ENCODE peak calls at places on chromosome 14, in nine cellular contexts. Y is neural progenitor cell, F is heart right ventricle, N is fibroblast of the aortic adventitia, C is esophagus squamous epithelium, Q is IMR-90, Z is mucosa of descending colon, X is fibroblast of mammary gland, H is psoas muscle. O is an unnamed sample.

GRCh38 chr14:91228112-91229004 is 16.1 kb downstream of the GPR68 start:
- DNase-seq in H (no peak), Q (peak), C (no peak), Y (no peak), X (peak), F (no peak), N (peak), Z (peak), O (peak)

GRCh38 chr14:53032161-53032803 is 81.4 kb upstream of the FERMT2 start:
- DNase-seq in Q (peak), X (peak), Y (peak), F (peak), C (no peak), N (peak), Z (no peak), H (no peak), O (peak)

GRCh38 chr14:97233319-97233980 is 436.3 kb downstream of the VRK1 start:
- DNase-seq in N (no peak), Q (no peak), H (no peak), C (no peak), Z (no peak), Y (no peak), X (no peak), F (no peak), O (no peak)

GRCh38 chr14:39368261-39368959 is 63.8 kb downstream of the FBXO33 start:
- DNase-seq in H (no peak), F (peak), Z (no peak), Y (peak), Q (peak), C (no peak), X (peak), N (peak), O (peak)

GRCh38 chr14:20415723-20416622 is 2.7 kb upstream of the TEP1 start:
- DNase-seq in H (no peak), Z (no peak), X (peak), F (peak), C (no peak), Q (peak), Y (peak), N (peak), O (peak)

GRCh38 chr14:29851397-29851796 is 76.2 kb downstream of the PRKD1 start:
- DNase-seq in Y (no peak), N (no peak), Q (no peak), F (no peak), H (no peak), Z (no peak), C (no peak), X (peak), O (peak)

GRCh38 chr14:99905121-99905520 is 111.9 kb downstream of the EML1 start:
- DNase-seq in F (no peak), X (no peak), Z (no peak), N (no peak), C (no peak), Q (no peak), H (no peak), Y (no peak), O (no peak)

GRCh38 chr14:79745046-79745445 is 466.3 kb downstream of the DIO2 start:
- DNase-seq in C (no peak), Z (no peak), X (peak), H (no peak), Q (peak), Y (no peak), N (no peak), F (no peak), O (no peak)

GRCh38 chr14:61630399-61630798 is 64.9 kb upstream of the HIF1A start:
- DNase-seq in C (no peak), Q (no peak), Z (no peak), X (no peak), H (no peak), F (no peak), Y (no peak), N (no peak), O (no peak)

GRCh38 chr14:92105073-92105844 is 1.1 kb downstream of the ATXN3 start:
- DNase-seq in H (no peak), Y (no peak), X (peak), Z (no peak), N (no peak), F (no peak), C (no peak), Q (peak), O (no peak)

GRCh38 chr14:31294736-31295398 is 87.3 kb upstream of the HECTD1 start:
- DNase-seq in C (no peak), X (no peak), N (peak), Z (no peak), H (no peak), Y (no peak), Q (peak), F (no peak), O (peak)

GRCh38 chr14:65501328-65501727 is 88.8 kb downstream of the FUT8 start:
- DNase-seq in F (no peak), H (no peak), C (no peak), X (no peak), Q (no peak), N (no peak), Z (no peak), Y (no peak), O (no peak)

GRCh38 chr14:92253381-92253894 is 69.5 kb upstream of the SLC24A4 start:
- DNase-seq in Q (no peak), Y (peak), N (no peak), F (no peak), C (no peak), H (no peak), X (no peak), Z (no peak), O (no peak)

GRCh38 chr14:84760506-84760905 is 769.4 kb upstream of the FLRT2 start:
- DNase-seq in H (no peak), C (no peak), F (no peak), Y (no peak), Z (no peak), N (no peak), Q (no peak), X (peak), O (no peak)

GRCh38 chr14:93628048-93628447 is 160.2 kb downstream of the PRIMA1 start:
- DNase-seq in N (no peak), Q (no peak), X (no peak), Y (no peak), Z (no peak), H (no peak), C (no peak), F (no peak), O (no peak)

GRCh38 chr14:65177551-65177950 is 75.2 kb upstream of the MAX start:
- DNase-seq in X (peak), F (no peak), N (peak), C (no peak), Y (no peak), Z (no peak), Q (no peak), H (no peak), O (no peak)

GRCh38 chr14:79411403-79412174 is 799.7 kb downstream of the DIO2 start:
- DNase-seq in C (no peak), F (no peak), Y (no peak), H (no peak), Q (peak), N (no peak), X (peak), Z (no peak), O (peak)

GRCh38 chr14:92637864-92638263 is 110.6 kb downstream of the LGMN start:
- DNase-seq in Y (no peak), Z (no peak), H (no peak), N (no peak), X (no peak), C (no peak), F (no peak), Q (no peak), O (no peak)

GRCh38 chr14:22556021-22556989 is 32.7 kb downstream of the DAD1 start:
- DNase-seq in H (peak), F (peak), Q (peak), Z (peak), X (peak), N (no peak), Y (no peak), C (peak), O (peak)
- H3K4me3 ChIP-seq in H (no peak), F (peak), Q (no peak), Z (no peak), X (no peak), N (no peak), Y (no peak), C (peak), O (no peak)

DNA sequence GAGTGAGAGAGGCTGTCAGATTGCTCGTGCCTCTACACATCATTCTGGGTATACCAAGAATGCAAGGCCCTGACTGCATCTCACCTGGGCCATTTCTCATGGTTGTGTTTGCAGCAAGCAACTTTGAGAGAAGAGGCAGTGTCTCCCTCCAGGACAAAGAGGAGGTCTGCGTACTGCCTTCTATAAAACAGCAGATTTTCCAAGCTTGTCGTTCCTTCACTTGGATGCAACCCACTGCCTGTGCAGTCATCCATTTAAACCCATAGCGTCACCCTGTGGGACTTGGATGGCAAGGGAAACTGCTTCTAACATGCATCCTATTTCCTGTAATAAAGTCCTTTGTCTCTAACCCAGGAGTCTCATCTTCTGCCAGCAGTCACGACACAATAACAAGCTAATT is 1.3 kb downstream of the POMT2 start:
- DNase-seq in H (no peak), X (no peak), F (no peak), Q (no peak), Y (no peak), Z (no peak), N (no peak), C (no peak), O (no peak)
- H3K4me3 ChIP-seq in H (peak), X (no peak), F (peak), Q (no peak), Y (peak), Z (no peak), N (no peak), C (peak), O (no peak)

DNA sequence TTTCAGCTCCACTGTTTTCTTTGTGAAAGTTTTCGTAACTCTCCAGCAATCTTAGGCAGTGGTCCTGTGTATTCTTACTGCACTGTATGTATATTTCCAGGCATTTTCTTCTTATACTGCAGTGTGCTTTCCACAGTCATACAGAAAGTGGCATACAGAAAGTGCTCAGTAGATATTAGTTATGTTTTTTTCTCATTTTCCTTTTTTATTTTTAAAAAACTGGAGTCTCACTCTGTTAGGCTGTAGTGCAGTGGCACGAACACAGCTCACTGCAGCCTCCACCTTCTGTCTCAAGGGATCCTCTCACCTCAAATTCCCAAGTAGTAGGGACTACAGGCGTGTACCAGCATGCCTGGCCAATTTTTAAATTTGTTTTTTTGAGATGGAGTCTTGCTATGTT is 368.5 kb upstream of the RGS6 start:
- DNase-seq in N (no peak), F (no peak), Q (no peak), H (no peak), C (no peak), X (no peak), Y (no peak), Z (no peak), O (no peak)
- H3K4me3 ChIP-seq in N (no peak), F (no peak), Q (no peak), H (no peak), C (no peak), X (no peak), Y (no peak), Z (no peak), O (no peak)

DNA sequence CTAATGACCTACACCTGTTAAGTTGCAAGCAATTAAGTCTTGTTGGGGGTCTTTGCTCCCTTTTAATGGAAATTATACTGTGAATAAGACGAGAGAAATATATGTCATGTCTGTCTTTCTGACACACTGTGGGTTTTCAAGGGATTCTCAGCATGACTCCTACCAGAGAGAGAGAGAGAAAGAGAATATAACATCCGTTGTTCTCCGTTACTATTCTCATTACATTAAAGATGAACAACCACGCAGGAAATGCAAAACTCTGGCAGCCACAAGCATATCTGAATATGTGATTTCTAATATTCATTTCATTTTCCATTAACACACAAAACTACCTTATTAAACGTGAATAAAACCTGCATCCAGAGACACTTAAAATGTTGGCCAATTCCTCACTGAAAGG is 67.3 kb upstream of the EGLN3 start:
- DNase-seq in Z (no peak), C (no peak), X (no peak), H (no peak), Q (no peak), Y (no peak), N (no peak), F (no peak), O (no peak)
- H3K4me3 ChIP-seq in Z (no peak), C (no peak), X (no peak), H (peak), Q (no peak), Y (no peak), N (peak), F (peak), O (no peak)

GRCh38 chr14:89293349-89293916 is 123.6 kb downstream of the FOXN3 start:
- DNase-seq in Y (no peak), Q (no peak), C (no peak), N (no peak), Z (no peak), H (no peak), F (no peak), X (no peak), O (no peak)
- H3K4me3 ChIP-seq in Y (no peak), Q (no peak), C (no peak), N (no peak), Z (no peak), H (no peak), F (no peak), X (no peak), O (no peak)

GRCh38 chr14:105091335-105092123 is 26.3 kb upstream of the GPR132 start:
- DNase-seq in F (peak), N (peak), Z (peak), Q (no peak), X (no peak), H (no peak), Y (no peak), C (no peak), O (no peak)

GRCh38 chr14:105092912-105093425 is 27.7 kb upstream of the GPR132 start:
- DNase-seq in N (peak), C (no peak), X (no peak), F (peak), H (peak), Q (peak), Y (peak), Z (peak), O (peak)

GRCh38 chr14:105090493-105091334 is 25.5 kb upstream of the GPR132 start:
- DNase-seq in H (peak), N (peak), Z (peak), F (peak), C (no peak), Q (peak), Y (peak), X (peak), O (peak)

GRCh38 chr14:105093426-105094192 is 28.4 kb upstream of the GPR132 start:
- DNase-seq in X (peak), Q (peak), C (no peak), Y (peak), N (peak), F (peak), H (no peak), Z (peak), O (peak)

GRCh38 chr14:105092124-105092911 is 27.1 kb upstream of the GPR132 start:
- DNase-seq in C (no peak), X (no peak), H (no peak), N (no peak), F (no peak), Q (no peak), Z (peak), Y (peak), O (no peak)
- H3K4me3 ChIP-seq in C (peak), X (peak), H (peak), N (peak), F (peak), Q (peak), Z (peak), Y (peak), O (peak)

DNA sequence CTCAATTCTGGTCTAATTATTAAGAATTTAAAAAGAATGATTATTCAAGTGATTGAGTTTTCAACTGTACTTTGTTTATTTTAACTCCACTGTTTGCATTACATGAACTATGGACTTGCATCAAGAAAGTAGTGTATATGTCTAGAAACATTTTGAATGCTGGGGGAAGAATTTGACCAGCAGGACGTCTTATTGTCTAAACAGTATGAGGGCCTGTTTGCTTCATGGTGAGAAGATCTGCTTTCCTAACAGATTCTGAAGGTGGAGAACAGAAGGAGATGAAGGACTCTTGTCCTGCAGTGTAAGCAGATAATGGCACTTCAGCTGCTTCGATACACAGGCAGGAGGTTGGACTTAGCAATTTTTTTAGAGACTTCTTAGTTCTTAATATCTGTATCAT is 176.0 kb downstream of the DACT1 start:
- DNase-seq in H (no peak), N (no peak), Y (no peak), Q (no peak), Z (no peak), F (no peak), C (no peak), X (no peak), O (no peak)
- H3K4me3 ChIP-seq in H (no peak), N (no peak), Y (no peak), Q (no peak), Z (no peak), F (no peak), C (no peak), X (no peak), O (no peak)

GRCh38 chr14:63707216-63707615 is 20.6 kb downstream of the SGPP1 start:
- DNase-seq in Q (no peak), F (no peak), N (no peak), H (no peak), Y (no peak), C (no peak), X (no peak), Z (no peak), O (no peak)

GRCh38 chr14:63705561-63706070 is 22.2 kb downstream of the SGPP1 start:
- DNase-seq in C (no peak), Z (no peak), X (no peak), H (no peak), Q (no peak), F (no peak), N (no peak), Y (no peak), O (no peak)

GRCh38 chr14:63701614-63702291 is 26.1 kb downstream of the SGPP1 start:
- DNase-seq in H (no peak), N (no peak), F (no peak), X (no peak), Q (no peak), Z (no peak), C (no peak), Y (no peak), O (no peak)
- H3K4me3 ChIP-seq in H (no peak), N (no peak), F (no peak), X (no peak), Q (no peak), Z (no peak), C (no peak), Y (no peak), O (no peak)

O was measured in astrocyte of the spinal cord.